ENCODE peak calls at places on chromosome 22, in four cellular contexts. U, W, R and T are unnamed samples.

GRCh38 chr22:48948575-48949170 is 879.0 kb downstream of the BRD1 start:
- DNase-seq in U (no peak), R (peak; percentile 26), W (peak; percentile 19), T (peak; percentile 13)

GRCh38 chr22:35457729-35458546 is 58.0 kb downstream of the MCM5 start:
- DNase-seq in U (no peak), R (peak; percentile 37), W (no peak), T (no peak)

GRCh38 chr22:49999063-49999900 is 13.3 kb downstream of the IL17REL start:
- DNase-seq in R (peak; percentile 89), U (peak; percentile 76), W (no peak), T (no peak)

GRCh38 chr22:50571264-50572175 is 6.7 kb downstream of the CPT1B start:
- DNase-seq in W (no peak), R (no peak), U (no peak), T (no peak)

GRCh38 chr22:50169181-50169759 is 1.3 kb upstream of the PANX2 start:
- DNase-seq in R (peak; percentile 78), U (peak; percentile 75), W (no peak), T (no peak)

GRCh38 chr22:29098296-29098695 is 25.5 kb downstream of the KREMEN1 start:
- DNase-seq in U (no peak), R (no peak), W (no peak), T (no peak)

GRCh38 chr22:49561976-49562375 is 265.7 kb downstream of the BRD1 start:
- DNase-seq in U (no peak), W (peak; percentile 6), R (peak; percentile 54), T (no peak)

GRCh38 chr22:50302041-50302541 is 5.4 kb downstream of the PLXNB2 start:
- DNase-seq in R (no peak), W (no peak), U (no peak), T (no peak)

GRCh38 chr22:49853981-49854791 is 542 bp downstream of the ZBED4 start:
- DNase-seq in U (peak; percentile 91), W (peak; percentile 55), R (peak; percentile 83), T (no peak)

GRCh38 chr22:17707526-17707925 is 66.7 kb downstream of the BID start:
- DNase-seq in W (no peak), U (no peak), R (no peak), T (no peak)

GRCh38 chr22:38461057-38461413 is 6.0 kb upstream of the KCNJ4 start:
- DNase-seq in U (no peak), W (no peak), R (peak; percentile 24), T (no peak)

GRCh38 chr22:50525991-50526848 is 822 bp upstream of the SCO2 start:
- DNase-seq in W (peak; percentile 87), R (peak; percentile 97), U (peak; percentile 98), T (peak; percentile 70)

GRCh38 chr22:26417406-26417805 is 11.7 kb upstream of the ASPHD2 start:
- DNase-seq in U (no peak), W (no peak), R (no peak), T (no peak)

GRCh38 chr22:21659864-21660525 is 5.8 kb upstream of the PPIL2 start:
- DNase-seq in U (no peak), R (no peak), W (no peak), T (no peak)

GRCh38 chr22:21657020-21657360 is 8.8 kb upstream of the PPIL2 start:
- DNase-seq in R (no peak), W (no peak), U (no peak), T (no peak)

GRCh38 chr22:21661991-21662390 is 3.8 kb upstream of the PPIL2 start:
- DNase-seq in U (no peak), R (no peak), W (no peak), T (no peak)

GRCh38 chr22:21660904-21661303 is 4.9 kb upstream of the PPIL2 start:
- DNase-seq in U (no peak), R (no peak), W (no peak), T (no peak)

GRCh38 chr22:21657361-21658118 is 8.3 kb upstream of the PPIL2 start:
- DNase-seq in U (peak; percentile 95), W (peak; percentile 74), R (peak; percentile 97), T (no peak)
- TF ChIP-seq CTCF in U (peak; percentile 65), W (peak; percentile 16), R (peak; percentile 49), T (no peak)

DNA sequence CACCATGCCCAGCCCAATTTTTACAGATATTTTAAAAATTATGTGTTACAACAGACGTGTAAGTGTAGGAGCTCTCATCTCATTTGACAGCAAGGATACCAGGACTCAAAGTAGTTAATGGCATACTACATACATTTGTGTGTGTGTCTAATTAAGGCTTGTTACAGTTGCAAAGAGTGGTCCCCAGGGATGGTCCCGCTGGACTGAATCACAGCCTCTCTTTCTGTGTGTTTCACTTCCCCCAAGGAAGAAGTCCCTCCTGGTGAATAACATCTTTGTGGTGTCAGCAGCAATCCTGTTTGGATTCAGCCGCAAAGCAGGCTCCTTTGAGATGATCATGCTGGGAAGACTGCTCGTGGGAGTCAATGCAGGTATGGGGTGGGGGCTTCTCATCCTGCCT is 17.2 kb downstream of the SLC2A11 start:
- DNase-seq in W (no peak), R (no peak), U (no peak), T (no peak)
- TF ChIP-seq CTCF in W (no peak), R (no peak), U (no peak), T (no peak)

GRCh38 chr22:41963453-41964105 is 5.7 kb upstream of the SEPTIN3 start:
- DNase-seq in W (no peak), R (no peak), U (no peak), T (no peak)

GRCh38 chr22:41952713-41953112 is 763 bp downstream of the SMIM45 start:
- DNase-seq in R (no peak), U (no peak), W (no peak), T (no peak)

DNA sequence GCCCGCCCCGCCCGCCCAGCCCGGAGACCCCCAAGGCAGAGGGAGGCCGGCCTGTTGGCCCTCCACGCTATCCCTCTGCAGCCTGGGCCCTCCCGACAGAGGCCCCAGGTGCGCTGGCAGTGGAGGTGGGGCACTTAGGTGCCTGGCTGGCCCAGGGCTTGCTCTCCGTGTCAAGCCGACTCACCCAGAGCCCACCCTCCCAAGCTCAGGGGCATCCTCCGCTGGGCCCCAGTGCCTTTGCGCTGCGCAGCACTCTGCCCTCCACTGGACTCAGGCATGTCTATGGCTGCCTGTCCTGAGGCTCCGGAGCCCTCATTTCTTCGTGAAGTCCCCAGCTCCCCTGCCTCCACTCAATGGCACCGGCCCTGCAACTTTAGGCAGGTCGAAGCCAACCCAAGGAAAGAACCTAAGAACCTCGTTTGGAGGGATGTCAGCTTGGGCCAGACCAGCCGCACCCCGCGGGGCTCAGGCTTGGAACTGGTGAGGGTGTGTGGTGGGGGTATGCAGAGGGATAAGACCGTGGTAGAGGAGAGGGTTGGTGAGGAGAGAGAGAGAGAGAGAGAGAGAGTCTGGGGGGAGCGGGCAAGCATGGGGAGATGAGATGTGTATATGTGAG is 6.1 kb downstream of the SMIM45 start:
- DNase-seq in U (no peak), R (no peak), W (no peak), T (no peak)
- TF ChIP-seq CTCF in U (peak; percentile 61), R (peak; percentile 7), W (no peak), T (peak; percentile 58)

DNA sequence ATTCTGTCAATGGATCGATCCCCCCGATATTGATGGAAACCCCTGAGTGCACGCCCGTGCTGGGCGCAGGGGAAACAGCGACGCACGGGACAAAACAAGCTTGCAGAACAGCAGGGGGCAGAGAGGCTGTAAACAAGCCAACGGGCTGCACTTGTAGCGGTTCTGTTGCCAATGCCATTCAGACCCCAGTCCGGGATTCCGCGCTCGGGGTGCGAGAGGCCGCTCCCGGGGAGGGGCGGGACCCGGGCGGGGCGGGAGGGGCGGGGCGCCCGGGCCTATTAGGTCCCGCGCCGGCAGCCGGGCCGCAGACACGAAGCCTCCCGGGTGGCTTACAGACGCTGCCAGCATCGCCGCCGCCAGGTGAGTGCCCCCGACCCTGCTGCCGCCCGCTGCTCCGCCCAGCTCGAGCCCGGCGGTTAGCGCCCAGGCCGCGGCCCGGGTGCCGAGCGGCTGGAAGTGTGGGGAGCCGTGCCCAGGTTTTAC is at the start of gene BIK:
- DNase-seq in U (peak; percentile 84), R (peak; percentile 90), W (peak; percentile 61), T (peak; percentile 32)
- TF ChIP-seq CTCF in U (peak; percentile 1), R (no peak), W (no peak), T (no peak)

GRCh38 chr22:20625270-20625669 is 117.9 kb downstream of the MED15 start:
- DNase-seq in W (no peak), U (no peak), R (no peak), T (no peak)

GRCh38 chr22:20622650-20623339 is 115.4 kb downstream of the MED15 start:
- DNase-seq in U (no peak), W (no peak), R (no peak), T (no peak)

GRCh38 chr22:20626811-20627210 is 119.4 kb downstream of the MED15 start:
- DNase-seq in W (no peak), U (no peak), R (no peak), T (no peak)

GRCh38 chr22:20621162-20621561 is 113.8 kb downstream of the MED15 start:
- DNase-seq in W (no peak), U (peak; percentile 60), R (no peak), T (no peak)

GRCh38 chr22:20624161-20624616 is 116.8 kb downstream of the MED15 start:
- DNase-seq in W (no peak), R (no peak), U (no peak), T (no peak)
- TF ChIP-seq CTCF in W (no peak), R (no peak), U (no peak), T (no peak)

GRCh38 chr22:40000171-40000570 is 5.4 kb downstream of the FAM83F start:
- DNase-seq in R (no peak), U (no peak), W (no peak), T (no peak)

GRCh38 chr22:39997939-39998726 is 3.4 kb downstream of the FAM83F start:
- DNase-seq in U (no peak), W (peak; percentile 82), R (no peak), T (no peak)

GRCh38 chr22:39997421-39997820 is 2.7 kb downstream of the FAM83F start:
- DNase-seq in W (no peak), R (no peak), U (no peak), T (no peak)

GRCh38 chr22:40001104-40001503 is 6.3 kb downstream of the FAM83F start:
- DNase-seq in R (no peak), U (no peak), W (no peak), T (no peak)

DNA sequence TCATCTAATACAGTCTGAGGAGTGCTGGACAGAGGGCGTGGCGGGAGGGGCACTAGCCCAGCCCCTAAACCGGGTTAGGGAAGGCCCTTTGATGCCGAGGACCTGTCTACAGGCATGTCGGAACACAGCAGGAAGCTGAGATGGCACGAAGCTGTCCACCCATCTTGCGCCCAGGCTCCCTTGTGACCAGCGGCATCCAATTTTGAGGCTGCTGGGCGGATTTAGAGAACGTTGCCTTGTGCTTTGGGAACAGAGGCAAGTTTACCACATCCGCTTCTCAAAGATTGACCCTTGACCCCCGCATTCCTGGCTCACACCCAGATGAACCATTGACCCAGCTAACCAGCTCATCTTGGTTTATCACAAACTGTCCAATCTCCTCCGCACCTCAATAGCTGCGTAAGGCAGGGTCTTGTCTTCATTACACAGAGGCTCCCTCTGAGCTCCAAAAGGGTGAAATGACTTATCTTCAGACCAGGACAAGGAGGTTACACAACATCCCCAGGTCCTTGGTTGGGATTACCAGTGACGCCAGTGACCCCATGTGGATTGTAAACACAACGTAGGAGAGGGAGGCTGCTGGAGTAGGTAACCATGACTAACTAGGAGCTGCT is 4.5 kb downstream of the FAM83F start:
- DNase-seq in U (no peak), W (peak; percentile 78), R (no peak), T (no peak)
- TF ChIP-seq CTCF in U (no peak), W (no peak), R (no peak), T (no peak)

GRCh38 chr22:46355369-46355995 is 20.0 kb downstream of the TRMU start:
- DNase-seq in U (peak; percentile 86), R (peak; percentile 79), W (peak; percentile 75), T (peak; percentile 79)
- TF ChIP-seq CTCF in U (peak; percentile 80), R (peak; percentile 63), W (peak; percentile 69), T (peak; percentile 77)